ENCODE peak calls at places on chromosomes 2 and 18, in four cellular contexts. One of them, this sample, is unnamed.

GRCh38 chr18:67694787-67695186 is 178.3 kb upstream of the DSEL start:
- DNase-seq in EH: no peak
- DNase-seq in T-helper 2 cell: no peak
- DNase-seq in NCI-H345: no peak
- DNase-seq in this sample: no peak

GRCh38 chr2:64359892-64360657 is 93.9 kb upstream of the LGALSL start:
- DNase-seq in T-helper 2 cell: peak; percentile 36
- DNase-seq in NCI-H345: no peak
- DNase-seq in EH: peak; percentile 91
- DNase-seq in this sample: peak; percentile 96

GRCh38 chr18:68764016-68764415 is 33.9 kb upstream of the CCDC102B start:
- DNase-seq in T-helper 2 cell: no peak
- DNase-seq in NCI-H345: no peak
- DNase-seq in EH: peak; percentile 39
- DNase-seq in this sample: peak; percentile 16

GRCh38 chr2:118706844-118707243 is 140.6 kb downstream of the EN1 start:
- DNase-seq in T-helper 2 cell: no peak
- DNase-seq in EH: no peak
- DNase-seq in NCI-H345: no peak
- DNase-seq in this sample: no peak

GRCh38 chr18:40868110-40868858 is 1086.8 kb upstream of the PIK3C3 start:
- DNase-seq in EH: peak; percentile 90
- DNase-seq in NCI-H345: no peak
- DNase-seq in T-helper 2 cell: no peak
- DNase-seq in this sample: peak; percentile 81

GRCh38 chr18:34122724-34123334 is 101.9 kb downstream of the NOL4 start:
- DNase-seq in NCI-H345: peak; percentile 76
- DNase-seq in EH: peak; percentile 44
- DNase-seq in T-helper 2 cell: no peak
- DNase-seq in this sample: peak; percentile 4

GRCh38 chr2:53403836-53404413 is 363.7 kb upstream of the CHAC2 start:
- DNase-seq in NCI-H345: no peak
- DNase-seq in T-helper 2 cell: no peak
- DNase-seq in EH: peak; percentile 70
- DNase-seq in this sample: peak; percentile 95

GRCh38 chr2:85721641-85722040 is 27.5 kb downstream of the GNLY start:
- DNase-seq in T-helper 2 cell: no peak
- DNase-seq in NCI-H345: no peak
- DNase-seq in EH: no peak
- DNase-seq in this sample: no peak